ENCODE peak calls at places on chromosomes 12 and 14, in seven cellular contexts. O, Q, Y, D, P, B and W are unnamed samples.

GRCh38 chr12:120961604-120962486 is 16.5 kb upstream of the HNF1A start:
- DNase-seq in O (peak; percentile 73), D (no peak), B (no peak), Q (no peak), P (peak; percentile 45), Y (peak; percentile 35), W (no peak)

GRCh38 chr14:75334191-75335051 is 55.8 kb downstream of the FOS start:
- DNase-seq in Q (peak; percentile 71), O (peak; percentile 70), B (no peak), D (no peak), P (no peak), Y (peak; percentile 60), W (peak; percentile 69)

GRCh38 chr14:60349663-60350365 is 100.8 kb downstream of the PPM1A start:
- DNase-seq in O (no peak), Q (peak; percentile 18), P (peak; percentile 16), B (peak; percentile 21), D (no peak), Y (no peak), W (no peak)

GRCh38 chr12:67220065-67220464 is 49.1 kb upstream of the CAND1 start:
- DNase-seq in Y (peak; percentile 16), P (peak; percentile 16), O (no peak), B (peak; percentile 10), D (no peak), Q (no peak), W (no peak)

GRCh38 chr14:89190779-89191513 is 226.1 kb downstream of the FOXN3 start:
- DNase-seq in Y (no peak), O (no peak), D (no peak), P (no peak), B (no peak), Q (no peak), W (no peak)

GRCh38 chr14:39247256-39247655 is 13.5 kb downstream of the MIA2 start:
- DNase-seq in O (no peak), Q (no peak), B (no peak), Y (no peak), P (no peak), D (no peak), W (no peak)

GRCh38 chr12:88946377-88946997 is 366.2 kb upstream of the KITLG start:
- DNase-seq in Q (no peak), P (no peak), Y (no peak), B (no peak), D (no peak), O (no peak), W (no peak)

GRCh38 chr12:16228067-16228466 is 49.4 kb downstream of the SLC15A5 start:
- DNase-seq in B (no peak), O (no peak), Y (no peak), Q (no peak), P (no peak), D (no peak), W (no peak)

GRCh38 chr12:83408168-83408567 is 721.5 kb downstream of the TMTC2 start:
- DNase-seq in P (no peak), O (no peak), Q (no peak), Y (no peak), B (no peak), D (no peak), W (no peak)

GRCh38 chr14:37819155-37820015 is 224.0 kb downstream of the TTC6 start:
- DNase-seq in P (no peak), Y (no peak), O (no peak), Q (no peak), B (peak; percentile 97), D (no peak), W (no peak)

GRCh38 chr12:32139064-32139421 is 32.4 kb downstream of the BICD1 start:
- DNase-seq in D (no peak), P (no peak), Y (no peak), B (no peak), Q (peak; percentile 25), O (no peak), W (no peak)

GRCh38 chr14:104486222-104486743 is 93.3 kb upstream of the C14orf180 start:
- DNase-seq in Y (no peak), O (no peak), P (no peak), Q (no peak), B (no peak), D (peak; percentile 70), W (no peak)

GRCh38 chr12:17215754-17216153 is 609.8 kb upstream of the LMO3 start:
- DNase-seq in O (no peak), Q (no peak), B (no peak), Y (no peak), P (no peak), D (no peak), W (no peak)

GRCh38 chr12:31965090-31965489 is 5.9 kb downstream of the RESF1 start:
- DNase-seq in Y (no peak), D (no peak), O (no peak), B (no peak), P (no peak), Q (peak; percentile 57), W (no peak)

GRCh38 chr14:96268426-96269358 is 12.7 kb downstream of the BDKRB1 start:
- DNase-seq in Q (no peak), O (no peak), Y (no peak), D (no peak), P (peak; percentile 53), B (no peak), W (peak; percentile 71)

GRCh38 chr12:124622764-124623163 is 55.4 kb upstream of the NCOR2 start:
- DNase-seq in Q (no peak), B (no peak), Y (no peak), D (no peak), O (no peak), P (no peak), W (no peak)

GRCh38 chr12:67546718-67547117 is 101.8 kb upstream of the DYRK2 start:
- DNase-seq in O (no peak), P (no peak), B (no peak), Q (no peak), Y (no peak), D (no peak), W (no peak)

GRCh38 chr14:99754141-99755067 is 38.8 kb upstream of the EML1 start:
- DNase-seq in B (no peak), D (no peak), O (peak; percentile 55), Q (no peak), Y (peak; percentile 9), P (no peak), W (no peak)

GRCh38 chr12:34399631-34400422 is 377.5 kb downstream of the ALG10 start:
- DNase-seq in O (peak; percentile 8), P (peak; percentile 1), Q (no peak), Y (peak; percentile 4), D (peak; percentile 84), B (no peak), W (peak; percentile 34)

GRCh38 chr12:125704803-125705202 is 639.6 kb downstream of the AACS start:
- DNase-seq in Q (no peak), D (no peak), O (no peak), B (no peak), Y (no peak), P (no peak), W (no peak)

DNA sequence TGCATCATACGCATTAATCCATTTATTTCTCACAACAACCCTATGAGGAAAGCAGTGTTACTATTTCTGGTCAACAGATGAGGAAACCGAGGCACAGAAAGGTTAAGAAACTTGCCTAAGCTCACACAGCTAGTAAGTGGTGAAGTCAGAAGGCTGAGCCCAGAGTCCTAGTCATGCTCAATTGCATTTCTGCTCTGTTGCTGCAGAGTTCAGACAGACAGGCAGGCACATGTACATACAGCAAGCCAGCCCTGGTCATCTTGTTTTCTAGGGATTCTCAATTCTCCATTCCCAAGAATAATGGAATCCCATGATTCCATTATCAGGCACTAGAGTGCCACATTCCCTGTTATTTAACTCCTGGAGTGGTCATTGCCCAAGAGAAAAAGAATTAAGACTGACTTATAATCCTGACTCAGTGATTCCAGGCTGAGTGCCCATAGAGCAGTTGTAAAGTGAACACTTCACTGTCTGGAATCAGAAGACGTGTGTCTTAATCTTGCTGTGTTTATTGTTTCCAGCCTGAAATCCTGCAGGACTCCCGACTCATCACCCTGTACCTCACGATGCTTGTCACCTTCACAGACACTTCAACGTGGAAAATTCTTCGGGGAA is 10.7 kb downstream of the UBE3B start:
- DNase-seq in B (no peak), Y (no peak), O (no peak), Q (no peak), D (no peak), P (no peak), W (no peak)
- H3K27ac ChIP-seq in B (no peak overlapping the region), Y (no peak overlapping the region), O (no peak overlapping the region), Q (no peak overlapping the region), D (no peak overlapping the region), P (no peak overlapping the region), W (no peak overlapping the region)

GRCh38 chr12:11540156-11540555 is 109.3 kb upstream of the ETV6 start:
- DNase-seq in O (no peak), Y (no peak), D (no peak), Q (no peak), B (no peak), P (no peak), W (no peak)

GRCh38 chr12:11539156-11539555 is 110.3 kb upstream of the ETV6 start:
- DNase-seq in O (no peak), Y (no peak), D (no peak), B (no peak), Q (no peak), P (no peak), W (no peak)

GRCh38 chr12:11543513-11544168 is 105.8 kb upstream of the ETV6 start:
- DNase-seq in D (no peak), O (no peak), Q (no peak), P (no peak), Y (no peak), B (no peak), W (no peak)

GRCh38 chr12:11542599-11542998 is 106.9 kb upstream of the ETV6 start:
- DNase-seq in Q (no peak), Y (no peak), B (no peak), O (no peak), P (no peak), D (no peak), W (no peak)

GRCh38 chr12:11540615-11541014 is 108.9 kb upstream of the ETV6 start:
- DNase-seq in Y (no peak), O (no peak), P (no peak), B (no peak), D (no peak), Q (no peak), W (no peak)
- H3K4me3 ChIP-seq in Y (no peak overlapping the region), O (no peak overlapping the region), P (no peak overlapping the region), B (no peak overlapping the region), D (no peak overlapping the region), Q (no peak overlapping the region), W (no peak overlapping the region)

GRCh38 chr12:55849616-55850015 is 6.9 kb upstream of the MMP19 start:
- DNase-seq in P (no peak), O (no peak), Q (no peak), Y (no peak), D (no peak), B (no peak), W (no peak)
- H3K27ac ChIP-seq in P (no peak overlapping the region), O (peak overlapping the region; percentile 33), Q (no peak overlapping the region), Y (peak overlapping the region; percentile 95), D (peak overlapping the region; percentile 87), B (no peak overlapping the region), W (peak overlapping the region; percentile 97)

GRCh38 chr14:64673748-64674147 is 30.5 kb upstream of the PLEKHG3 start:
- DNase-seq in B (no peak), O (no peak), D (no peak), Q (peak; percentile 20), Y (no peak), P (no peak), W (no peak)

GRCh38 chr14:64674829-64675228 is 29.4 kb upstream of the PLEKHG3 start:
- DNase-seq in Y (no peak), B (no peak), P (no peak), D (no peak), O (no peak), Q (no peak), W (no peak)

GRCh38 chr14:64673329-64673728 is 30.9 kb upstream of the PLEKHG3 start:
- DNase-seq in D (no peak), B (no peak), P (no peak), Q (no peak), O (no peak), Y (no peak), W (no peak)

GRCh38 chr14:64676410-64677008 is 27.7 kb upstream of the PLEKHG3 start:
- DNase-seq in P (no peak), Y (no peak), B (no peak), O (no peak), Q (no peak), D (no peak), W (no peak)

GRCh38 chr14:64675246-64675645 is 29.0 kb upstream of the PLEKHG3 start:
- DNase-seq in P (no peak), Q (no peak), O (no peak), D (no peak), B (no peak), Y (no peak), W (no peak)
- H3K4me3 ChIP-seq in P (no peak overlapping the region), Q (no peak overlapping the region), O (no peak overlapping the region), D (no peak overlapping the region), B (no peak overlapping the region), Y (no peak overlapping the region), W (no peak overlapping the region)